ENCODE peak calls at places on chromosomes 1 and 21, in ten cellular contexts. One of them, this sample, is unnamed.
A peak's percentile ranks its signal among the peaks of the same experiment; 100 is the strongest.

GRCh38 chr1:208369050-208369449 is 124.9 kb upstream of the PLXNA2 start:
- DNase-seq in NCI-H146: no peak
- DNase-seq in NCI-H2081: no peak
- DNase-seq in tibial artery: no peak
- DNase-seq in Calu3: no peak
- DNase-seq in HS-27A: no peak
- DNase-seq in DMS53: no peak
- DNase-seq in GM10248: no peak
- DNase-seq in dermis blood vessel endothelial cell: no peak
- DNase-seq in fibroblast of lung: no peak
- DNase-seq in this sample: no peak

GRCh38 chr1:87089823-87090222 is 175.4 kb downstream of the HS2ST1 start:
- DNase-seq in GM10248: no peak
- DNase-seq in dermis blood vessel endothelial cell: no peak
- DNase-seq in fibroblast of lung: no peak
- DNase-seq in tibial artery: no peak
- DNase-seq in NCI-H2081: no peak
- DNase-seq in DMS53: no peak
- DNase-seq in HS-27A: no peak
- DNase-seq in NCI-H146: no peak
- DNase-seq in Calu3: no peak
- DNase-seq in this sample: peak; percentile 56

GRCh38 chr1:41580021-41580420 is 95.5 kb upstream of the EDN2 start:
- DNase-seq in NCI-H2081: no peak
- DNase-seq in DMS53: no peak
- DNase-seq in dermis blood vessel endothelial cell: no peak
- DNase-seq in fibroblast of lung: no peak
- DNase-seq in HS-27A: no peak
- DNase-seq in tibial artery: no peak
- DNase-seq in NCI-H146: no peak
- DNase-seq in GM10248: no peak
- DNase-seq in Calu3: no peak
- DNase-seq in this sample: no peak

GRCh38 chr1:1959840-1960479 is 40.9 kb upstream of the TMEM52 start:
- DNase-seq in HS-27A: peak; percentile 9
- DNase-seq in NCI-H146: peak; percentile 55
- DNase-seq in fibroblast of lung: peak; percentile 67
- DNase-seq in dermis blood vessel endothelial cell: peak; percentile 74
- DNase-seq in NCI-H2081: peak; percentile 85
- DNase-seq in tibial artery: peak; percentile 49
- DNase-seq in DMS53: peak; percentile 90
- DNase-seq in Calu3: peak; percentile 90
- DNase-seq in GM10248: peak; percentile 84
- DNase-seq in this sample: peak; percentile 50

GRCh38 chr1:115714572-115715141 is 53.9 kb downstream of the CASQ2 start:
- DNase-seq in fibroblast of lung: no peak
- DNase-seq in NCI-H2081: peak; percentile 41
- DNase-seq in GM10248: no peak
- DNase-seq in tibial artery: no peak
- DNase-seq in HS-27A: no peak
- DNase-seq in Calu3: peak; percentile 86
- DNase-seq in DMS53: peak; percentile 46
- DNase-seq in dermis blood vessel endothelial cell: no peak
- DNase-seq in NCI-H146: peak; percentile 17
- DNase-seq in this sample: no peak

GRCh38 chr1:230797376-230798186 is 50.4 kb downstream of the CAPN9 start:
- DNase-seq in tibial artery: peak; percentile 56
- DNase-seq in Calu3: peak; percentile 73
- DNase-seq in fibroblast of lung: peak; percentile 81
- DNase-seq in NCI-H2081: peak; percentile 27
- DNase-seq in dermis blood vessel endothelial cell: peak; percentile 82
- DNase-seq in GM10248: no peak
- DNase-seq in DMS53: peak; percentile 66
- DNase-seq in HS-27A: peak; percentile 30
- DNase-seq in NCI-H146: peak; percentile 67
- DNase-seq in this sample: peak; percentile 30

GRCh38 chr1:30778156-30778978 is 20.8 kb upstream of the LAPTM5 start:
- DNase-seq in fibroblast of lung: peak; percentile 73
- DNase-seq in NCI-H2081: peak; percentile 57
- DNase-seq in tibial artery: no peak
- DNase-seq in Calu3: peak; percentile 61
- DNase-seq in GM10248: no peak
- DNase-seq in DMS53: peak; percentile 51
- DNase-seq in NCI-H146: peak; percentile 27
- DNase-seq in HS-27A: peak; percentile 63
- DNase-seq in dermis blood vessel endothelial cell: peak; percentile 90
- DNase-seq in this sample: no peak

GRCh38 chr1:225662155-225662554 is 9.2 kb upstream of the ENAH start:
- DNase-seq in fibroblast of lung: no peak
- DNase-seq in Calu3: no peak
- DNase-seq in dermis blood vessel endothelial cell: no peak
- DNase-seq in DMS53: no peak
- DNase-seq in NCI-H146: no peak
- DNase-seq in tibial artery: no peak
- DNase-seq in GM10248: no peak
- DNase-seq in HS-27A: no peak
- DNase-seq in NCI-H2081: no peak
- DNase-seq in this sample: no peak

GRCh38 chr1:184270556-184270955 is 116.3 kb upstream of the C1orf21 start:
- DNase-seq in NCI-H146: no peak
- DNase-seq in Calu3: no peak
- DNase-seq in NCI-H2081: no peak
- DNase-seq in dermis blood vessel endothelial cell: no peak
- DNase-seq in fibroblast of lung: no peak
- DNase-seq in tibial artery: no peak
- DNase-seq in HS-27A: no peak
- DNase-seq in GM10248: no peak
- DNase-seq in DMS53: no peak
- DNase-seq in this sample: no peak

GRCh38 chr1:43067856-43068751 is 104.0 kb downstream of the EBNA1BP2 start:
- DNase-seq in HS-27A: no peak
- DNase-seq in tibial artery: no peak
- DNase-seq in Calu3: peak; percentile 29
- DNase-seq in dermis blood vessel endothelial cell: peak; percentile 19
- DNase-seq in GM10248: no peak
- DNase-seq in DMS53: peak; percentile 52
- DNase-seq in fibroblast of lung: no peak
- DNase-seq in NCI-H146: peak; percentile 49
- DNase-seq in NCI-H2081: no peak
- DNase-seq in this sample: no peak

GRCh38 chr21:27532081-27532480 is 565.2 kb upstream of the ADAMTS5 start:
- DNase-seq in NCI-H2081: no peak
- DNase-seq in HS-27A: no peak
- DNase-seq in tibial artery: no peak
- DNase-seq in dermis blood vessel endothelial cell: no peak
- DNase-seq in DMS53: peak; percentile 89
- DNase-seq in Calu3: peak; percentile 44
- DNase-seq in fibroblast of lung: peak; percentile 50
- DNase-seq in NCI-H146: no peak
- DNase-seq in GM10248: no peak
- DNase-seq in this sample: no peak

GRCh38 chr1:41647202-41648135 is 163.0 kb upstream of the EDN2 start:
- DNase-seq in dermis blood vessel endothelial cell: no peak
- DNase-seq in fibroblast of lung: no peak
- DNase-seq in NCI-H146: no peak
- DNase-seq in DMS53: no peak
- DNase-seq in HS-27A: no peak
- DNase-seq in NCI-H2081: no peak
- DNase-seq in tibial artery: no peak
- DNase-seq in GM10248: no peak
- DNase-seq in Calu3: no peak
- DNase-seq in this sample: no peak

GRCh38 chr1:50720457-50721053 is 239.5 kb downstream of the FAF1 start:
- DNase-seq in dermis blood vessel endothelial cell: no peak
- DNase-seq in GM10248: no peak
- DNase-seq in fibroblast of lung: no peak
- DNase-seq in Calu3: no peak
- DNase-seq in tibial artery: no peak
- DNase-seq in NCI-H146: no peak
- DNase-seq in DMS53: no peak
- DNase-seq in HS-27A: no peak
- DNase-seq in NCI-H2081: no peak
- DNase-seq in this sample: no peak

GRCh38 chr1:22643381-22643780 is at the start of gene C1QC:
- DNase-seq in NCI-H2081: no peak
- DNase-seq in NCI-H146: no peak
- DNase-seq in fibroblast of lung: no peak
- DNase-seq in tibial artery: peak; percentile 68
- DNase-seq in DMS53: no peak
- DNase-seq in dermis blood vessel endothelial cell: no peak
- DNase-seq in GM10248: no peak
- DNase-seq in HS-27A: no peak
- DNase-seq in Calu3: no peak
- DNase-seq in this sample: no peak

GRCh38 chr1:89540406-89540970 is 15.9 kb downstream of the LRRC8B start:
- DNase-seq in NCI-H146: no peak
- DNase-seq in Calu3: no peak
- DNase-seq in DMS53: no peak
- DNase-seq in fibroblast of lung: no peak
- DNase-seq in tibial artery: no peak
- DNase-seq in GM10248: no peak
- DNase-seq in dermis blood vessel endothelial cell: peak; percentile 33
- DNase-seq in NCI-H2081: no peak
- DNase-seq in HS-27A: no peak
- DNase-seq in this sample: no peak

GRCh38 chr1:157292809-157293564 is 154.8 kb upstream of the ETV3 start:
- DNase-seq in DMS53: no peak
- DNase-seq in NCI-H2081: no peak
- DNase-seq in NCI-H146: no peak
- DNase-seq in tibial artery: no peak
- DNase-seq in Calu3: no peak
- DNase-seq in dermis blood vessel endothelial cell: no peak
- DNase-seq in HS-27A: no peak
- DNase-seq in fibroblast of lung: no peak
- DNase-seq in GM10248: no peak
- DNase-seq in this sample: no peak

GRCh38 chr21:41133896-41134522 is 34.0 kb upstream of the BACE2 start:
- DNase-seq in NCI-H146: peak; percentile 52
- DNase-seq in dermis blood vessel endothelial cell: peak; percentile 74
- DNase-seq in tibial artery: no peak
- DNase-seq in Calu3: peak; percentile 15
- DNase-seq in GM10248: peak; percentile 59
- DNase-seq in NCI-H2081: peak; percentile 41
- DNase-seq in HS-27A: no peak
- DNase-seq in fibroblast of lung: peak; percentile 52
- DNase-seq in DMS53: peak; percentile 66
- DNase-seq in this sample: peak; percentile 59

GRCh38 chr1:177286396-177286795 is 115.6 kb downstream of the BRINP2 start:
- DNase-seq in dermis blood vessel endothelial cell: no peak
- DNase-seq in GM10248: no peak
- DNase-seq in HS-27A: no peak
- DNase-seq in tibial artery: no peak
- DNase-seq in fibroblast of lung: peak; percentile 95
- DNase-seq in NCI-H146: no peak
- DNase-seq in DMS53: no peak
- DNase-seq in Calu3: no peak
- DNase-seq in NCI-H2081: no peak
- DNase-seq in this sample: no peak

GRCh38 chr1:240522122-240522822 is 89.7 kb downstream of the GREM2 start:
- DNase-seq in fibroblast of lung: no peak
- DNase-seq in HS-27A: no peak
- DNase-seq in NCI-H146: peak; percentile 87
- DNase-seq in GM10248: no peak
- DNase-seq in NCI-H2081: peak; percentile 90
- DNase-seq in Calu3: no peak
- DNase-seq in tibial artery: no peak
- DNase-seq in dermis blood vessel endothelial cell: no peak
- DNase-seq in DMS53: peak; percentile 43
- DNase-seq in this sample: no peak

GRCh38 chr1:62437273-62437945 is 560 bp downstream of the USP1 start:
- DNase-seq in dermis blood vessel endothelial cell: peak; percentile 31
- DNase-seq in NCI-H146: no peak
- DNase-seq in GM10248: no peak
- DNase-seq in Calu3: no peak
- DNase-seq in NCI-H2081: no peak
- DNase-seq in fibroblast of lung: peak; percentile 23
- DNase-seq in HS-27A: no peak
- DNase-seq in DMS53: peak; percentile 83
- DNase-seq in tibial artery: no peak
- DNase-seq in this sample: peak; percentile 28

GRCh38 chr21:46413365-46413696 is 45.4 kb upstream of the DIP2A start:
- DNase-seq in NCI-H2081: no peak
- DNase-seq in Calu3: no peak
- DNase-seq in tibial artery: no peak
- DNase-seq in HS-27A: no peak
- DNase-seq in GM10248: no peak
- DNase-seq in NCI-H146: no peak
- DNase-seq in DMS53: no peak
- DNase-seq in dermis blood vessel endothelial cell: no peak
- DNase-seq in fibroblast of lung: no peak
- DNase-seq in this sample: no peak

GRCh38 chr1:230792691-230793462 is 45.7 kb downstream of the CAPN9 start:
- DNase-seq in DMS53: peak; percentile 53
- DNase-seq in GM10248: peak; percentile 15
- DNase-seq in Calu3: no peak
- DNase-seq in fibroblast of lung: peak; percentile 28
- DNase-seq in NCI-H146: no peak
- DNase-seq in NCI-H2081: no peak
- DNase-seq in tibial artery: no peak
- DNase-seq in HS-27A: no peak
- DNase-seq in dermis blood vessel endothelial cell: peak; percentile 8
- DNase-seq in this sample: no peak